ENCODE peak calls at places on chromosomes 16 and 17, in eight cellular contexts. S is keratinocyte, E is hepatocyte, L is fibroblast of lung, O is PC-3, P is neural progenitor cell, T is HCT116, Q is GM23338. W is an unnamed sample. For H4K20me1, the result is how much of the 10 kb centered on the place peaks cover.

GRCh38 chr16:70679653-70680494 is 6.0 kb downstream of the MTSS2 start:
- DNase-seq in S (no peak), E (no peak), L (no peak), O (no peak), P (peak), T (no peak), Q (peak), W (no peak)

GRCh38 chr16:50367777-50368409 is 895 bp downstream of the BRD7 start:
- DNase-seq in S (no peak), E (no peak), L (no peak), O (peak), P (no peak), T (no peak), Q (peak), W (peak)

GRCh38 chr17:51230306-51230705 is 29.5 kb downstream of the MBTD1 start:
- DNase-seq in S (no peak), E (no peak), L (no peak), O (no peak), P (no peak), T (no peak), Q (no peak), W (no peak)

GRCh38 chr16:442976-443375 is 17.5 kb downstream of the RAB11FIP3 start:
- DNase-seq in S (no peak), E (no peak), L (peak), O (no peak), P (no peak), T (no peak), Q (no peak), W (no peak)

GRCh38 chr16:27498426-27498825 is 51.3 kb downstream of the GTF3C1 start:
- DNase-seq in S (no peak), E (no peak), L (no peak), O (no peak), P (no peak), T (no peak), Q (no peak), W (no peak)

GRCh38 chr17:34527908-34528470 is 51.4 kb upstream of the TMEM132E start:
- DNase-seq in S (no peak), E (no peak), L (no peak), O (no peak), P (peak), T (no peak), Q (peak), W (no peak)

GRCh38 chr17:38701504-38702165 is 3.4 kb upstream of the MLLT6 start:
- DNase-seq in S (no peak), E (peak), L (no peak), O (peak), P (no peak), T (no peak), Q (peak), W (peak)

GRCh38 chr17:44599298-44600175 is 42.3 kb downstream of the FZD2 start:
- DNase-seq in S (no peak), E (peak), L (peak), O (peak), P (peak), T (no peak), Q (peak), W (peak)

GRCh38 chr17:43444223-43445008 is 39.4 kb upstream of the DHX8 start:
- DNase-seq in S (no peak), E (no peak), L (no peak), O (no peak), P (no peak), T (no peak), Q (no peak), W (no peak)

GRCh38 chr16:53094013-53094630 is 39.3 kb downstream of the CHD9 start:
- DNase-seq in S (no peak), E (peak), L (no peak), O (peak), P (no peak), T (no peak), Q (no peak), W (peak)

GRCh38 chr16:67260426-67261063 is 11.8 kb downstream of the SLC9A5 start:
- DNase-seq in S (no peak), E (peak), L (peak), O (peak), P (peak), T (no peak), Q (peak), W (peak)

GRCh38 chr17:41494524-41494923 is 4.8 kb upstream of the KRT36 start:
- DNase-seq in S (no peak), E (no peak), L (no peak), O (peak), P (no peak), T (no peak), Q (no peak), W (peak)

GRCh38 chr16:58488531-58488930 is 11.4 kb upstream of the NDRG4 start:
- DNase-seq in S (no peak), E (no peak), L (no peak), O (no peak), P (no peak), T (no peak), Q (no peak), W (no peak)

GRCh38 chr17:72900542-72900941 is 191.9 kb downstream of the SLC39A11 start:
- DNase-seq in S (no peak), E (no peak), L (no peak), O (no peak), P (no peak), T (no peak), Q (no peak), W (peak)

GRCh38 chr17:1746975-1747543 is 4.4 kb downstream of the SERPINF2 start:
- DNase-seq in S (peak), E (peak), L (no peak), O (no peak), P (no peak), T (no peak), Q (peak), W (peak)

GRCh38 chr16:2973081-2973480 is 3.9 kb downstream of the PAQR4 start:
- DNase-seq in S (no peak), E (no peak), L (no peak), O (no peak), P (no peak), T (no peak), Q (no peak), W (no peak)

GRCh38 chr17:51947160-51947559 is 211.4 kb downstream of the CA10 start:
- DNase-seq in S (no peak), E (peak), L (no peak), O (peak), P (no peak), T (no peak), Q (no peak), W (no peak)

GRCh38 chr17:31722251-31723056 is 136.6 kb downstream of the COPRS start:
- DNase-seq in S (no peak), E (no peak), L (peak), O (no peak), P (no peak), T (no peak), Q (no peak), W (peak)

GRCh38 chr17:70187383-70187782 is 18.1 kb downstream of the KCNJ2 start:
- DNase-seq in S (no peak), E (no peak), L (peak), O (peak), P (no peak), T (no peak), Q (no peak), W (no peak)

GRCh38 chr16:66958857-66959644 is 2.0 kb upstream of the CES3 start:
- DNase-seq in S (no peak), E (no peak), L (no peak), O (no peak), P (no peak), T (no peak), Q (no peak), W (no peak)

GRCh38 chr16:75064403-75065148 is 52.0 kb downstream of the LDHD start:
- DNase-seq in S (no peak), E (peak), L (no peak), O (peak), P (no peak), T (no peak), Q (no peak), W (no peak)

GRCh38 chr17:42845918-42846593 is 1.7 kb downstream of the AOC2 start:
- DNase-seq in S (no peak), E (no peak), L (no peak), O (peak), P (no peak), T (no peak), Q (no peak), W (no peak)

DNA sequence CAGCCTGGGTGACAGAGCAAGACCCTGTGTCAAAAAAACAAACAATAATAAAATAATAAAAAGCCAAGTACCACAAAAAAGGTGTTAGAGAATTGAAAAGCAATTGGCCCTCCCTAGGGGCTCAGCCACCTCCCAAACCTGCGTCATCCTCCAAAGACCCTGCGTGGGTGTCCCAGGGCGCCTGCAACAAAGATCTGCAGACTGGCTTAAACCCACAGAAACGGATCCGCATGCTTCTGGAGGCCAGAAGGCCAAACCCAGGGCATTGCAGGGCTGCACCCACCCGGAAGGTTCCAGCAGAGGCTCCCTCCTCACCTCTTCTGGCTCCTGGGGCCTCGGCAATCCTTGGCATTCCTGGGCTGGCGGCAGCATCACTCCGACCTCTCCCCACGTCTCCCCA is 1.5 kb downstream of the ENPP7 start:
- DNase-seq in S (no peak), E (no peak), L (no peak), O (no peak), P (no peak), T (no peak), Q (no peak), W (no peak)
- TF ChIP-seq EZH2 in S (no peak), E (no peak), L (no peak), O (no peak), P (no peak), T (no peak), Q (no peak), W (no peak)

GRCh38 chr17:55321507-55322064 is 56.8 kb downstream of the HLF start:
- DNase-seq in S (no peak), E (no peak), L (no peak), O (no peak), P (no peak), T (no peak), Q (no peak), W (no peak)
- H3K4me3 ChIP-seq in S (no peak), E (no peak), L (peak), O (peak), P (no peak), T (no peak), Q (no peak), W (no peak)

GRCh38 chr16:30663820-30664528 is 5.7 kb downstream of the FBRS start:
- DNase-seq in S (no peak), E (no peak), L (no peak), O (no peak), P (no peak), T (no peak), Q (no peak), W (no peak)
- H4K20me1 ChIP-seq in S (under half), E (half or more), L (under half), O (under half), P (half or more), T (under half), Q (under half), W (under half)

GRCh38 chr16:73916839-73917594 is 379.6 kb upstream of the PSMD7 start:
- DNase-seq in S (no peak), E (peak), L (peak), O (no peak), P (no peak), T (no peak), Q (no peak), W (no peak)
- TF ChIP-seq EZH2 in S (no peak), E (no peak), L (no peak), O (no peak), P (no peak), T (no peak), Q (no peak), W (no peak)

GRCh38 chr16:19458722-19459379 is 41.2 kb downstream of the TMC5 start:
- DNase-seq in S (no peak), E (no peak), L (no peak), O (no peak), P (no peak), T (no peak), Q (peak), W (no peak)

GRCh38 chr16:19468300-19468699 is 50.6 kb downstream of the TMC5 start:
- DNase-seq in S (no peak), E (no peak), L (no peak), O (no peak), P (no peak), T (no peak), Q (no peak), W (no peak)

GRCh38 chr16:19460397-19460796 is 42.7 kb downstream of the TMC5 start:
- DNase-seq in S (no peak), E (no peak), L (no peak), O (no peak), P (no peak), T (no peak), Q (no peak), W (no peak)

DNA sequence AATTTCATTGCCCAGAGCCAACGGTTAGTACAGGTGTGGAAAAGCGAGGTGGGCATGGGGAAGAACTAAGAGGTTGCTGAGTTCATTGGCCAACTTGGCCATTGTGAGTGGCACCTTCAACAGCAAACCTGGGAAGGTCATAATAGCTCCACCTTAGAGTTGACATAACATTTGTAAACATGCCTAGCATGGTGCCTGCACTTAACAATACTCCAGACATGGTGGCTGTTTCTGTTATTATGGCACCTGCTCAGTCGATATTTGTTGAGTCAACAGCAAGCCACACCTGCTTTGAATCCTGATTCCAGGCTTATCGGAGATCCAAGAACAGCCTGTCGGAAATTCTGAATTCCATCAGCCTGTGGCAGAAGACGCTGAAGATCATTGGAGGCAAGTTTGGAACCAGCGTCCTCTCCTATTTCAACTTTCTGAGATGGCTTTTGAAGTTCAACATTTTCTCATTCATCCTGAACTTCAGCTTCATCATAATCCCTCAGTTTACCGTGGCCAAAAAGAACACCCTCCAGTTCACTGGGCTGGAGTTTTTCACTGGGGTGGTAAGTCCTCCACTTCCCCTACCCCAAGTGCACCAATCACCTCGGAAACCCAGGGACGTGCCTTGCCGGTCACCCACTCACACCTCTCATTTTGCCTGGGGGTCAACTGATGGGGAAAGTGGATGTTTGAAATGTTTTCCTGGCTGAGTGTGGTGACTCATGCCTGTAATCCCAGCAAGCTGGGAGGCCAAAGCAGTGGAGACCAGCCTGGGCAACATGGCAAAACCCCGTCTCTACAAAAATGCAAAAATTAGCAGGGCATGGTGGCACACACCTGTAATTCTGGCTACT is 46.0 kb downstream of the TMC5 start:
- DNase-seq in S (no peak), E (peak), L (no peak), O (peak), P (no peak), T (no peak), Q (no peak), W (no peak)
- H3K4me3 ChIP-seq in S (no peak), E (no peak), L (no peak), O (no peak), P (no peak), T (no peak), Q (no peak), W (no peak)

GRCh38 chr17:2948721-2949468 is 114.5 kb downstream of the OR1D5 start:
- DNase-seq in S (no peak), E (no peak), L (no peak), O (no peak), P (no peak), T (no peak), Q (no peak), W (no peak)
- H4K20me1 ChIP-seq in S (under half), E (under half), L (under half), O (under half), P (under half), T (under half), Q (under half), W (under half)

GRCh38 chr17:79466562-79467350 is 144.1 kb downstream of the RBFOX3 start:
- DNase-seq in S (no peak), E (no peak), L (no peak), O (no peak), P (no peak), T (no peak), Q (no peak), W (no peak)

GRCh38 chr17:79468183-79468944 is 142.5 kb downstream of the RBFOX3 start:
- DNase-seq in S (no peak), E (no peak), L (no peak), O (no peak), P (no peak), T (no peak), Q (no peak), W (no peak)

GRCh38 chr17:79464310-79465010 is 146.4 kb downstream of the RBFOX3 start:
- DNase-seq in S (no peak), E (no peak), L (no peak), O (no peak), P (no peak), T (no peak), Q (no peak), W (no peak)

GRCh38 chr17:79463421-79464309 is 147.2 kb downstream of the RBFOX3 start:
- DNase-seq in S (no peak), E (no peak), L (no peak), O (no peak), P (no peak), T (no peak), Q (no peak), W (no peak)

GRCh38 chr17:79465011-79466006 is 145.5 kb downstream of the RBFOX3 start:
- DNase-seq in S (no peak), E (no peak), L (no peak), O (no peak), P (no peak), T (no peak), Q (no peak), W (no peak)
- TF ChIP-seq EZH2 in S (no peak), E (no peak), L (no peak), O (peak), P (no peak), T (no peak), Q (no peak), W (no peak)

GRCh38 chr16:57480127-57480753 is 6.1 kb downstream of the DOK4 start:
- DNase-seq in S (no peak), E (peak), L (peak), O (no peak), P (no peak), T (no peak), Q (no peak), W (no peak)

GRCh38 chr16:57478396-57479024 is 7.8 kb downstream of the DOK4 start:
- DNase-seq in S (no peak), E (no peak), L (no peak), O (no peak), P (no peak), T (no peak), Q (no peak), W (no peak)

GRCh38 chr16:57479422-57480126 is 6.7 kb downstream of the DOK4 start:
- DNase-seq in S (no peak), E (peak), L (peak), O (no peak), P (peak), T (no peak), Q (peak), W (peak)

GRCh38 chr16:57477531-57478202 is 8.6 kb downstream of the DOK4 start:
- DNase-seq in S (no peak), E (no peak), L (no peak), O (no peak), P (peak), T (no peak), Q (peak), W (no peak)

DNA sequence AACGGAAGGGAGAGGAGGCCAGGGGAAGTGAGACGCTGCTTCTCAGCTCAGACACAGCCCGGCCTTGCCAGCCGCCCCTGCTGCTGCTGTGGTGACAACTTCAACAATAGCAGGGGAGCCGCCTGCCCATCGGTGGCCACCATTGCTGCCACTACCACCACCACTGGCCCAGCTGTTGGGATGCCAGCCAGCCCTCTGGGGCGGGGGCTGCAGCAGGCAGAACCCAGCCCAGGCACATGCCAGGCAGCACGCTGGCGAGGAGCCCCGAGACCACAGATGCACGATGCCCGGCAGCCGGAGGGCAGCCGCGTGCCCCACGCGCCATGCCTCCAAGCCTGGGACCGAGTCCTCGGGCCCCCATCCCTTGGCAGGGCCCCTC is 7.3 kb downstream of the DOK4 start:
- DNase-seq in S (no peak), E (no peak), L (no peak), O (no peak), P (no peak), T (no peak), Q (no peak), W (peak)
- H3K4me3 ChIP-seq in S (no peak), E (peak), L (peak), O (no peak), P (peak), T (no peak), Q (peak), W (peak)

GRCh38 chr17:17682737-17683675 is 1.7 kb downstream of the RAI1 start:
- DNase-seq in S (no peak), E (peak), L (peak), O (peak), P (peak), T (no peak), Q (peak), W (peak)
- H4K20me1 ChIP-seq in S (under half), E (under half), L (under half), O (under half), P (half or more), T (under half), Q (under half), W (under half)